ENCODE peak calls at places on chromosome 18, in ten cellular contexts. One of them, this sample, is unnamed.

GRCh38 chr18:48563027-48563426 is 24.2 kb downstream of the CTIF start:
- DNase-seq in GM12878: no peak
- DNase-seq in IMR-90: peak
- DNase-seq in body of pancreas: no peak
- DNase-seq in breast epithelium: no peak
- DNase-seq in transverse colon: no peak
- DNase-seq in HepG2: no peak
- DNase-seq in NB4: peak
- DNase-seq in H1: no peak
- DNase-seq in Peyer's patch: no peak
- DNase-seq in this sample: no peak

GRCh38 chr18:77177009-77177408 is 44.4 kb upstream of the MBP start:
- DNase-seq in GM12878: no peak
- DNase-seq in IMR-90: peak
- DNase-seq in body of pancreas: no peak
- DNase-seq in breast epithelium: no peak
- DNase-seq in transverse colon: no peak
- DNase-seq in HepG2: no peak
- DNase-seq in NB4: no peak
- DNase-seq in H1: no peak
- DNase-seq in Peyer's patch: no peak
- DNase-seq in this sample: no peak

GRCh38 chr18:37019157-37019571 is 190.2 kb downstream of the KIAA1328 start:
- DNase-seq in GM12878: no peak
- DNase-seq in IMR-90: peak
- DNase-seq in body of pancreas: peak
- DNase-seq in breast epithelium: no peak
- DNase-seq in transverse colon: no peak
- DNase-seq in HepG2: peak
- DNase-seq in NB4: peak
- DNase-seq in H1: peak
- DNase-seq in Peyer's patch: no peak
- DNase-seq in this sample: no peak

GRCh38 chr18:904135-905090 is at the start of gene ADCYAP1:
- DNase-seq in GM12878: no peak
- DNase-seq in IMR-90: no peak
- DNase-seq in body of pancreas: no peak
- DNase-seq in breast epithelium: no peak
- DNase-seq in transverse colon: no peak
- DNase-seq in HepG2: no peak
- DNase-seq in NB4: no peak
- DNase-seq in H1: no peak
- DNase-seq in Peyer's patch: no peak
- DNase-seq in this sample: no peak

GRCh38 chr18:22176622-22177495 is 7.5 kb downstream of the GATA6 start:
- DNase-seq in GM12878: no peak
- DNase-seq in IMR-90: no peak
- DNase-seq in body of pancreas: no peak
- DNase-seq in breast epithelium: no peak
- DNase-seq in transverse colon: peak
- DNase-seq in HepG2: no peak
- DNase-seq in NB4: no peak
- DNase-seq in H1: peak
- DNase-seq in Peyer's patch: no peak
- DNase-seq in this sample: peak

GRCh38 chr18:286515-287310 is 18.9 kb upstream of the THOC1 start:
- DNase-seq in GM12878: no peak
- DNase-seq in IMR-90: peak
- DNase-seq in body of pancreas: no peak
- DNase-seq in breast epithelium: no peak
- DNase-seq in transverse colon: no peak
- DNase-seq in HepG2: peak
- DNase-seq in NB4: peak
- DNase-seq in H1: no peak
- DNase-seq in Peyer's patch: no peak
- DNase-seq in this sample: no peak

GRCh38 chr18:21702602-21703001 is 2.0 kb downstream of the ABHD3 start:
- DNase-seq in GM12878: no peak
- DNase-seq in IMR-90: no peak
- DNase-seq in body of pancreas: no peak
- DNase-seq in breast epithelium: no peak
- DNase-seq in transverse colon: no peak
- DNase-seq in HepG2: no peak
- DNase-seq in NB4: no peak
- DNase-seq in H1: no peak
- DNase-seq in Peyer's patch: no peak
- DNase-seq in this sample: no peak

GRCh38 chr18:5628512-5629255 is 84.9 kb upstream of the EPB41L3 start:
- DNase-seq in GM12878: no peak
- DNase-seq in IMR-90: peak
- DNase-seq in body of pancreas: peak
- DNase-seq in breast epithelium: no peak
- DNase-seq in transverse colon: peak
- DNase-seq in HepG2: no peak
- DNase-seq in NB4: no peak
- DNase-seq in H1: peak
- DNase-seq in Peyer's patch: no peak
- DNase-seq in this sample: peak

GRCh38 chr18:22865354-22866116 is 67.6 kb upstream of the RBBP8 start:
- DNase-seq in GM12878: no peak
- DNase-seq in IMR-90: no peak
- DNase-seq in body of pancreas: no peak
- DNase-seq in breast epithelium: no peak
- DNase-seq in transverse colon: no peak
- DNase-seq in HepG2: no peak
- DNase-seq in NB4: no peak
- DNase-seq in H1: no peak
- DNase-seq in Peyer's patch: no peak
- DNase-seq in this sample: no peak

GRCh38 chr18:48068916-48069445 is 138.5 kb upstream of the SMAD2 start:
- DNase-seq in GM12878: no peak
- DNase-seq in IMR-90: no peak
- DNase-seq in body of pancreas: no peak
- DNase-seq in breast epithelium: no peak
- DNase-seq in transverse colon: no peak
- DNase-seq in HepG2: no peak
- DNase-seq in NB4: no peak
- DNase-seq in H1: no peak
- DNase-seq in Peyer's patch: no peak
- DNase-seq in this sample: no peak

GRCh38 chr18:70454705-70455322 is 166.0 kb downstream of the SOCS6 start:
- DNase-seq in GM12878: no peak
- DNase-seq in IMR-90: peak
- DNase-seq in body of pancreas: peak
- DNase-seq in breast epithelium: no peak
- DNase-seq in transverse colon: no peak
- DNase-seq in HepG2: peak
- DNase-seq in NB4: peak
- DNase-seq in H1: no peak
- DNase-seq in Peyer's patch: no peak
- DNase-seq in this sample: peak

GRCh38 chr18:47999801-48000248 is 69.4 kb upstream of the SMAD2 start:
- DNase-seq in GM12878: no peak
- DNase-seq in IMR-90: no peak
- DNase-seq in body of pancreas: no peak
- DNase-seq in breast epithelium: no peak
- DNase-seq in transverse colon: no peak
- DNase-seq in HepG2: no peak
- DNase-seq in NB4: peak
- DNase-seq in H1: no peak
- DNase-seq in Peyer's patch: no peak
- DNase-seq in this sample: no peak

GRCh38 chr18:22667616-22668422 is 250.1 kb upstream of the CTAGE1 start:
- DNase-seq in GM12878: peak
- DNase-seq in IMR-90: peak
- DNase-seq in body of pancreas: no peak
- DNase-seq in breast epithelium: no peak
- DNase-seq in transverse colon: no peak
- DNase-seq in HepG2: no peak
- DNase-seq in NB4: peak
- DNase-seq in H1: no peak
- DNase-seq in Peyer's patch: no peak
- DNase-seq in this sample: no peak

DNA sequence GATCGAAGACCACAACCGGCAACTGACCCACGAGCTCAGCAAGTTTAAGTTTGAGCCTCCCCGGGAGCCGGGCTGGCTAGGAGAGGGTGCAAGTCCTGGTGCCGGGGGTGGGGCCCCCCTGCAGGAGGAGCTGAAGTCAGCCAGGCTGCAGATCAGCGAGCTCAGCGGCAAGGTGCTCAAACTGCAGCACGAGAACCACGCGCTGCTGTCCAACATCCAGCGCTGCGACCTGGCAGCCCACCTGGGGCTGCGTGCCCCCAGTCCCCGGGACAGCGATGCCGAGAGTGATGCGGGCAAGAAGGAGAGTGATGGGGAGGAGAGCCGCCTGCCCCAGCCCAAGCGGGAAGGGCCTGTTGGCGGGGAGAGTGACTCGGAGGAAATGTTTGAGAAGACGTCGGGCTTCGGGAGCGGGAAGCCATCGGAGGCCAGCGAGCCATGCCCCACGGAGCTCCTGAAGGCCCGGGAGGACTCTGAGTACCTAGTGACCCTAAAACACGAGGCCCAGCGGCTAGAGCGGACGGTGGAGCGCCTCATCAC is 78.7 kb downstream of the MTCL1 start:
- DNase-seq in GM12878: no peak
- DNase-seq in IMR-90: no peak
- DNase-seq in body of pancreas: no peak
- DNase-seq in breast epithelium: no peak
- DNase-seq in transverse colon: no peak
- DNase-seq in HepG2: no peak
- DNase-seq in NB4: no peak
- DNase-seq in H1: no peak
- DNase-seq in Peyer's patch: no peak
- DNase-seq in this sample: no peak
- H3K4me3 ChIP-seq in GM12878: no peak
- H3K4me3 ChIP-seq in IMR-90: no peak
- H3K4me3 ChIP-seq in body of pancreas: no peak
- H3K4me3 ChIP-seq in breast epithelium: no peak
- H3K4me3 ChIP-seq in transverse colon: no peak
- H3K4me3 ChIP-seq in HepG2: no peak
- H3K4me3 ChIP-seq in NB4: no peak
- H3K4me3 ChIP-seq in H1: no peak
- H3K4me3 ChIP-seq in Peyer's patch: no peak
- H3K4me3 ChIP-seq in this sample: no peak

GRCh38 chr18:45962461-45962860 is 4.7 kb downstream of the EPG5 start:
- DNase-seq in GM12878: peak
- DNase-seq in IMR-90: peak
- DNase-seq in body of pancreas: peak
- DNase-seq in breast epithelium: no peak
- DNase-seq in transverse colon: no peak
- DNase-seq in HepG2: peak
- DNase-seq in NB4: peak
- DNase-seq in H1: no peak
- DNase-seq in Peyer's patch: no peak
- DNase-seq in this sample: no peak

GRCh38 chr18:45962866-45963265 is 4.3 kb downstream of the EPG5 start:
- DNase-seq in GM12878: no peak
- DNase-seq in IMR-90: peak
- DNase-seq in body of pancreas: no peak
- DNase-seq in breast epithelium: no peak
- DNase-seq in transverse colon: no peak
- DNase-seq in HepG2: no peak
- DNase-seq in NB4: no peak
- DNase-seq in H1: no peak
- DNase-seq in Peyer's patch: no peak
- DNase-seq in this sample: no peak

GRCh38 chr18:45967007-45967706 is at the start of gene EPG5:
- DNase-seq in GM12878: peak
- DNase-seq in IMR-90: peak
- DNase-seq in body of pancreas: peak
- DNase-seq in breast epithelium: peak
- DNase-seq in transverse colon: peak
- DNase-seq in HepG2: peak
- DNase-seq in NB4: peak
- DNase-seq in H1: peak
- DNase-seq in Peyer's patch: peak
- DNase-seq in this sample: peak
- TF ChIP-seq POLR2A in GM12878: peak
- TF ChIP-seq POLR2A in IMR-90: peak
- TF ChIP-seq POLR2A in body of pancreas: peak
- TF ChIP-seq POLR2A in breast epithelium: peak
- TF ChIP-seq POLR2A in transverse colon: peak
- TF ChIP-seq POLR2A in HepG2: peak
- TF ChIP-seq POLR2A in NB4: peak
- TF ChIP-seq POLR2A in H1: peak
- TF ChIP-seq POLR2A in Peyer's patch: peak
- TF ChIP-seq POLR2A in this sample: no peak

DNA sequence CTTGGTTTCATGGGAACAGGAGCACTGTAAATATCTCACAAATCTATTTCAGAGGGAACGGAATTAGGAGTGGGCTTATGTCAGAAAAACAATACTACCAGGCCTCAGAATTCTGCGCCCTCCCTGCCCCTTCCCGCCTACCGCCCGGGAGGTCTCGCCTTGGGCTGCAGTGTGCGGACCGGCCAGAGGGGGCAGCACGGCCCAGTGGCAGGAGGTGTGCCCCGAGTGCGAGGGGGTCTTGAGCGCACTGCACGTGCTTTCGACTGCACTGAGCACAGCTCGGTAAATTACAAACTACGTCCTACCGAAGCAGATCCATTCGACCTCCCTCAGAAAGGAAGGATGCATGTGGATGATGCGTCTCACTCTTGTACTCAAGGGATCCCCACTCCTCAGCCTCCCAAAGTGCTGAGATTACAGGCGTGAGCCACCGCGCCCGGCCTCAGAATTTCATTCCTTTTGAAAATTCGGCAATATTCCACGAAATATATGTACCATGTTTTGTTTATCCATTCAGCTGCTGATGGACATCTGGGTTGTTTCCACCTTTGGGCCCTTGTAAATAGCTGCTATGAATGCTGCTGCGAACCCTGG is 297.0 kb downstream of the BCL2 start:
- DNase-seq in GM12878: no peak
- DNase-seq in IMR-90: no peak
- DNase-seq in body of pancreas: no peak
- DNase-seq in breast epithelium: no peak
- DNase-seq in transverse colon: no peak
- DNase-seq in HepG2: no peak
- DNase-seq in NB4: peak
- DNase-seq in H1: peak
- DNase-seq in Peyer's patch: no peak
- DNase-seq in this sample: peak
- TF ChIP-seq CTCF in GM12878: peak
- TF ChIP-seq CTCF in IMR-90: peak
- TF ChIP-seq CTCF in body of pancreas: peak
- TF ChIP-seq CTCF in breast epithelium: no peak
- TF ChIP-seq CTCF in transverse colon: peak
- TF ChIP-seq CTCF in HepG2: peak
- TF ChIP-seq CTCF in NB4: peak
- TF ChIP-seq CTCF in H1: peak
- TF ChIP-seq CTCF in Peyer's patch: peak
- TF ChIP-seq CTCF in this sample: no peak

DNA sequence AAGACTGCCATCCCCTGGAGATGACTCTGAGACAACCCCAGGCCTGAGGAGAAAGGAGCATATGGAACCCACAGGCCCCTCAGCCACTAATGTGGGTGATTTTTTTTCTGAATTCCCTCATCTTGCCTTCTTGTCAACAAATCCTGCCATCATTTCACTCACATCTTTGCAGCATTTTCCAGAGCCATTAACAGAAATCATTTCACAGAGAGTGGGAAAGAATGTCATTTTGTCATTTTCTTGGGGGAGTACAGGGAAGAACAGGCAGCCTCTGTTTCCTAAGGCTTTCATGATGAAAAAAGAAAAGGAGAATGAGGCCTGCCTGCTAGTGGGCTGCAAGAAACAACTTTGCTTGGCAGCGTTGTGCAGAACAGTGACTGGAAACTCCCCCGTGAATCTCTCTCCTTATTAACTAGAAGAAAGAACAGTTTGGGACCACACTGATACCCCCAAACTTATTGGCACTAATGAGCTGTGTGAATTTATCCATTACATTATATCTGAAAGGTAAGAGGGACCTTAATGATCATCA is 1464.6 kb upstream of the CELF4 start:
- DNase-seq in GM12878: no peak
- DNase-seq in IMR-90: no peak
- DNase-seq in body of pancreas: no peak
- DNase-seq in breast epithelium: no peak
- DNase-seq in transverse colon: no peak
- DNase-seq in HepG2: no peak
- DNase-seq in NB4: no peak
- DNase-seq in H1: no peak
- DNase-seq in Peyer's patch: no peak
- DNase-seq in this sample: no peak
- H3K4me3 ChIP-seq in GM12878: no peak
- H3K4me3 ChIP-seq in IMR-90: no peak
- H3K4me3 ChIP-seq in body of pancreas: no peak
- H3K4me3 ChIP-seq in breast epithelium: no peak
- H3K4me3 ChIP-seq in transverse colon: no peak
- H3K4me3 ChIP-seq in HepG2: no peak
- H3K4me3 ChIP-seq in NB4: no peak
- H3K4me3 ChIP-seq in H1: no peak
- H3K4me3 ChIP-seq in Peyer's patch: no peak
- H3K4me3 ChIP-seq in this sample: no peak

This sample was measured in lower leg skin.